ENCODE peak calls at places on chromosomes 12 and 14, in six cellular contexts. I is psoas muscle, Y is tibial nerve, X is heart right ventricle, S is transverse colon, R is Panc1. L is an unnamed sample.

GRCh38 chr12:80864046-80864735 is 73.5 kb downstream of the LIN7A start:
- DNase-seq in R (no peak), X (no peak), S (no peak), Y (no peak), I (no peak), L (no peak)

GRCh38 chr12:49330631-49331359 is 6.2 kb downstream of the C1QL4 start:
- DNase-seq in R (no peak), S (no peak), I (no peak), Y (no peak), X (no peak), L (no peak)

GRCh38 chr14:94466706-94467370 is 9.2 kb downstream of the SERPINA9 start:
- DNase-seq in X (no peak), R (no peak), I (no peak), S (no peak), Y (no peak), L (no peak)

GRCh38 chr12:123840765-123841425 is 78.8 kb downstream of the DNAH10 start:
- DNase-seq in S (no peak), I (no peak), R (no peak), Y (no peak), X (no peak), L (no peak)

GRCh38 chr12:125271850-125272249 is 206.6 kb downstream of the AACS start:
- DNase-seq in X (no peak), I (no peak), Y (no peak), S (no peak), R (no peak), L (no peak)

GRCh38 chr12:13205809-13206559 is 9.5 kb downstream of the EMP1 start:
- DNase-seq in S (no peak), R (no peak), Y (no peak), I (no peak), X (no peak), L (no peak)

GRCh38 chr14:78251308-78251707 is 81.1 kb downstream of the NRXN3 start:
- DNase-seq in R (no peak), Y (no peak), S (no peak), X (no peak), I (no peak), L (no peak)

GRCh38 chr12:78938341-78939084 is 73.9 kb downstream of the SYT1 start:
- DNase-seq in I (no peak), S (no peak), Y (no peak), R (no peak), X (no peak), L (no peak)

GRCh38 chr14:71722885-71723284 is 209.3 kb upstream of the RGS6 start:
- DNase-seq in S (no peak), X (no peak), Y (no peak), I (no peak), R (no peak), L (no peak)

GRCh38 chr14:49875640-49876198 is 17.2 kb upstream of the ARF6 start:
- DNase-seq in Y (no peak), R (no peak), I (no peak), X (no peak), S (no peak), L (no peak)

GRCh38 chr14:61113561-61113960 is 132.5 kb downstream of the SLC38A6 start:
- DNase-seq in X (no peak), I (no peak), Y (no peak), S (no peak), R (no peak), L (no peak)

GRCh38 chr14:93034671-93034994 is 81.1 kb downstream of the ITPK1 start:
- DNase-seq in Y (no peak), I (no peak), R (no peak), X (no peak), S (no peak), L (no peak)

GRCh38 chr12:68450947-68451260 is 118.7 kb upstream of the MDM1 start:
- DNase-seq in R (no peak), S (no peak), I (no peak), X (no peak), Y (no peak), L (no peak)

GRCh38 chr12:132572106-132572505 is 38.3 kb downstream of the LRCOL1 start:
- DNase-seq in S (no peak), I (no peak), R (no peak), X (no peak), Y (no peak), L (no peak)
- H3K9me3 ChIP-seq in S (no peaks in the 10 kb centered on the region), I (no peaks in the 10 kb centered on the region), R (no peaks in the 10 kb centered on the region), X (no peaks in the 10 kb centered on the region), Y (no peaks in the 10 kb centered on the region), L (no peaks in the 10 kb centered on the region)

GRCh38 chr12:111748195-111748803 is 18.4 kb upstream of the ALDH2 start:
- DNase-seq in R (no peak), X (no peak), I (peak; percentile 3), Y (no peak), S (no peak), L (no peak)

GRCh38 chr12:111753144-111753881 is 13.4 kb upstream of the ALDH2 start:
- DNase-seq in S (peak; percentile 75), X (peak; percentile 65), Y (peak; percentile 33), R (no peak), I (peak; percentile 83), L (no peak)

GRCh38 chr12:111748867-111749266 is 17.9 kb upstream of the ALDH2 start:
- DNase-seq in X (no peak), I (no peak), S (no peak), R (no peak), Y (no peak), L (no peak)

GRCh38 chr12:111747333-111747732 is 19.4 kb upstream of the ALDH2 start:
- DNase-seq in R (no peak), X (no peak), Y (no peak), S (no peak), I (no peak), L (no peak)

DNA sequence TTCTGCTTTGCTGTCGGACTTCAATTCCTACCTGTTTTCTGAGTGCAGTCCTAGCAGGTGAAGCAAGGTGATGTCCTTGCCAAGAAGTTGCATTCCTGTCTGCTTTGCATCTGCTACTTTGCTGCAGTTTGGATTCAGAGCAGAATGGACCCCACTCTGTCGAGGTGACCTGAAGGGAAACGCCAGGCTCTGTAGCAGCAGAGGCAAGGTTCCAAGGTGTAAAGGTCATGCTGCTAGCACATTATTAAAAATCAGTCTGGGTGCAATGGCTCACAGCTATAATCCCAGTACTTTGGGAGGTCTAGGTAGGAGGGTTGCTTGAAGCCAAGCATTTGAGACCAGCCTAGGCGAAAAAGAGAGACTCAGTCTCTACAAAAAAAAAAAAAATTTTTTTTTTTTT is 17.3 kb upstream of the ALDH2 start:
- DNase-seq in X (no peak), R (no peak), I (no peak), S (no peak), Y (no peak), L (no peak)
- H3K9me3 ChIP-seq in X (no peaks in the 10 kb centered on the region), R (no peaks in the 10 kb centered on the region), I (no peaks in the 10 kb centered on the region), S (no peaks in the 10 kb centered on the region), Y (no peaks in the 10 kb centered on the region), L (no peaks in the 10 kb centered on the region)

GRCh38 chr12:34406228-34406995 is 384.1 kb downstream of the ALG10 start:
- DNase-seq in X (no peak), I (peak; percentile 23), R (no peak), S (peak; percentile 1), Y (no peak), L (peak; percentile 1)
- H3K9me3 ChIP-seq in X (peaks cover 52% of the 10 kb centered on the region), I (peaks cover 24% of the 10 kb centered on the region), R (no peaks in the 10 kb centered on the region), S (peaks cover 84% of the 10 kb centered on the region), Y (peaks cover 99% of the 10 kb centered on the region), L (peaks cover 4% of the 10 kb centered on the region)

GRCh38 chr12:34394211-34395055 is 372.1 kb downstream of the ALG10 start:
- DNase-seq in S (peak; percentile 2), X (peak; percentile 1), I (peak; percentile 49), R (no peak), Y (peak; percentile 2), L (peak; percentile 4)
- H3K9me3 ChIP-seq in S (peaks cover 18% of the 10 kb centered on the region), X (no peaks in the 10 kb centered on the region), I (no peaks in the 10 kb centered on the region), R (no peaks in the 10 kb centered on the region), Y (peaks cover 100% of the 10 kb centered on the region), L (no peaks in the 10 kb centered on the region)

GRCh38 chr14:104358528-104359300 is 220.3 kb downstream of the KIF26A start:
- DNase-seq in Y (no peak), R (no peak), S (no peak), I (peak; percentile 39), X (no peak), L (no peak)
- H3K9me3 ChIP-seq in Y (peaks cover 5% of the 10 kb centered on the region), R (no peaks in the 10 kb centered on the region), S (no peaks in the 10 kb centered on the region), I (no peaks in the 10 kb centered on the region), X (no peaks in the 10 kb centered on the region), L (no peaks in the 10 kb centered on the region)

DNA sequence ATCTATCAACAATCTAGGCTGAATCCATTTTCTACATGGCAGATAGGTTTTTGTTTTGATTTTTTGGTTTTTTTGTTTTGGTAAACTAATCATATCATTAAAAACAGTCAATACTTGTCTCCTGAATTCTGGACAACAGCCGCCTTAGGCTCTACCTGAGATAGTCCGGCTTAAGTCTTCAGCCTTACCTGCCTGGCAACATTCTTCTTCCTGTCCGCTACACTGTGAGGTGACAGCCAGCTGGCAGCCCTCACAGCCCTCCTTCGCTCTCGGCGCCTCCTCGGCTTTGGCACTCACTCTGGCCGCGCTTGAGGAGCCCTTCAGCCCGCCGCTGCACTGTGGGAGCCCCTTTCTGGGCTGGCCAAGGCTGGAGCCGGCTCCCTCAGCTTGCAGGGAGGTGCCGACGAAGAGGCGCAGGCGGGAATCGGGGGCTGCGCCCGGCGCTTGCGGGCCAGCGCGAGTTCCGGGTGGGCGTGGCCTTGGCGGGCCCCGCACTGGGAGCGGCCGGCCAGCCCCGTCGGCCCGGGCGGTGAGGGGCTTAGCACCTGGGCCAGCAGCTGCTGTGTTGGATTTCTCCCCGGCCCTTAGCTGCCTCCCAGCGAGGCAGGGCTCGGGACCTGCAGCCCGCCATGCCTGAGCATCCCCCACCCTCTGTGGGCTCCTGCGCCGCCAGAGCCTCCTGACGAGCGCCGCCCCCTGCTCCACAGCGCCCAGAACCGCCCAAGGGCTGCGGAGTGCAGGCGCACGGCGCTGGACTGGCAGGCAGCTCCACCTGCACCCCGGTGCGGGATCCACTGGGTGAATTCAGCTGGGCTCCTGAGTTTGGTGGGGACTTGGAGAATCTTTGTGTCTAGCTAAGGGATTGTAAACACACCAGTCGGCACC is 49.0 kb downstream of the MDGA2 start:
- DNase-seq in S (no peak), X (no peak), I (no peak), R (no peak), Y (no peak), L (no peak)
- H3K9me3 ChIP-seq in S (no peaks in the 10 kb centered on the region), X (no peaks in the 10 kb centered on the region), I (no peaks in the 10 kb centered on the region), R (no peaks in the 10 kb centered on the region), Y (peaks cover 4% of the 10 kb centered on the region), L (no peaks in the 10 kb centered on the region)

GRCh38 chr12:130806574-130806973 is 32.5 kb downstream of the STX2 start:
- DNase-seq in Y (no peak), S (no peak), I (no peak), R (no peak), X (no peak), L (no peak)
- H3K9me3 ChIP-seq in Y (no peaks in the 10 kb centered on the region), S (no peaks in the 10 kb centered on the region), I (no peaks in the 10 kb centered on the region), R (no peaks in the 10 kb centered on the region), X (no peaks in the 10 kb centered on the region), L (no peaks in the 10 kb centered on the region)

L was measured in T-helper 17 cell.